ENCODE peak calls at places on chromosomes 2 and 18, in six cellular contexts. One of them, this sample, is unnamed.

GRCh38 chr2:72051971-72052505 is 95.6 kb downstream of the CYP26B1 start:
- DNase-seq in GM12892: no peak
- DNase-seq in H1: no peak
- DNase-seq in K562: no peak
- DNase-seq in HepG2: no peak
- DNase-seq in GM12878: no peak
- DNase-seq in this sample: no peak

GRCh38 chr2:45585267-45585861 is 25.7 kb downstream of the SRBD1 start:
- DNase-seq in H1: no peak
- DNase-seq in HepG2: peak
- DNase-seq in GM12892: no peak
- DNase-seq in K562: no peak
- DNase-seq in GM12878: no peak
- DNase-seq in this sample: no peak

GRCh38 chr2:119684553-119684952 is 5.6 kb downstream of the TMEM177 start:
- DNase-seq in GM12892: no peak
- DNase-seq in K562: no peak
- DNase-seq in HepG2: no peak
- DNase-seq in GM12878: no peak
- DNase-seq in H1: no peak
- DNase-seq in this sample: no peak

GRCh38 chr2:32064021-32064678 is 794 bp downstream of the SPAST start:
- DNase-seq in GM12892: peak
- DNase-seq in GM12878: no peak
- DNase-seq in H1: no peak
- DNase-seq in HepG2: no peak
- DNase-seq in K562: peak
- DNase-seq in this sample: no peak

GRCh38 chr2:18896106-18896505 is 306.7 kb upstream of the NT5C1B start:
- DNase-seq in HepG2: no peak
- DNase-seq in K562: no peak
- DNase-seq in GM12892: no peak
- DNase-seq in GM12878: no peak
- DNase-seq in H1: no peak
- DNase-seq in this sample: no peak

GRCh38 chr2:169480079-169480465 is 778 bp downstream of the BBS5 start:
- DNase-seq in H1: no peak
- DNase-seq in GM12878: no peak
- DNase-seq in GM12892: no peak
- DNase-seq in K562: no peak
- DNase-seq in HepG2: no peak
- DNase-seq in this sample: no peak

GRCh38 chr2:220959391-220959802 is 612.7 kb downstream of the EPHA4 start:
- DNase-seq in HepG2: no peak
- DNase-seq in H1: no peak
- DNase-seq in K562: no peak
- DNase-seq in GM12892: no peak
- DNase-seq in GM12878: no peak
- DNase-seq in this sample: no peak

GRCh38 chr2:30422437-30422805 is 24.6 kb upstream of the LCLAT1 start:
- DNase-seq in H1: no peak
- DNase-seq in GM12892: peak
- DNase-seq in K562: peak
- DNase-seq in GM12878: peak
- DNase-seq in HepG2: no peak
- DNase-seq in this sample: peak

GRCh38 chr2:205403244-205403845 is 279.0 kb upstream of the NRP2 start:
- DNase-seq in K562: no peak
- DNase-seq in GM12878: no peak
- DNase-seq in HepG2: no peak
- DNase-seq in GM12892: no peak
- DNase-seq in H1: no peak
- DNase-seq in this sample: no peak

GRCh38 chr2:60552096-60552850 is 1.2 kb downstream of the BCL11A start:
- DNase-seq in HepG2: no peak
- DNase-seq in K562: no peak
- DNase-seq in GM12878: no peak
- DNase-seq in GM12892: no peak
- DNase-seq in H1: no peak
- DNase-seq in this sample: no peak

GRCh38 chr18:73060666-73061270 is 193.0 kb upstream of the NETO1 start:
- DNase-seq in HepG2: no peak
- DNase-seq in K562: no peak
- DNase-seq in GM12892: no peak
- DNase-seq in GM12878: no peak
- DNase-seq in H1: no peak
- DNase-seq in this sample: no peak

DNA sequence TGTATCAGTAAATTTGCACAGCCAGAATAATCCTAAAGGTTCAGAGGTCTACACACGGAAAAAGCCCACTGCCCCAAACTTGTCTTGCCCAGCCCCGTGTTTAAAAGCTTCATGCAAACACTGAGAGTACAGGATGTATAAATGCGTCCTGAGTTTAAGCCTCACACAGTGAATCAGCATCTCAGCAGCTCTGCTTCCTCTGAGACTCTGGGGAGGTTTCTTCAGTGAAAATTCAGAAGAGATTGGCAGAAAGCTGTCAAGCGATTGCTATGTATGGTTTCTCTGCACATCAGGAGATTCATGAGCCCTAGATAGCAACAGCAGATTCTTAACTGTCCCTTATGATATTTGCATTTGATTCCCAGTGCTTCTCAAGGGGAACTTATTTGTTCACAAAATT is 27.1 kb downstream of the CRACDL start:
- DNase-seq in H1: no peak
- DNase-seq in GM12892: no peak
- DNase-seq in GM12878: no peak
- DNase-seq in HepG2: no peak
- DNase-seq in K562: no peak
- DNase-seq in this sample: no peak
- TF ChIP-seq TAF1 in H1: no peak
- TF ChIP-seq TAF1 in GM12892: no peak
- TF ChIP-seq TAF1 in GM12878: no peak
- TF ChIP-seq TAF1 in HepG2: no peak
- TF ChIP-seq TAF1 in K562: no peak
- TF ChIP-seq TAF1 in this sample: no peak

DNA sequence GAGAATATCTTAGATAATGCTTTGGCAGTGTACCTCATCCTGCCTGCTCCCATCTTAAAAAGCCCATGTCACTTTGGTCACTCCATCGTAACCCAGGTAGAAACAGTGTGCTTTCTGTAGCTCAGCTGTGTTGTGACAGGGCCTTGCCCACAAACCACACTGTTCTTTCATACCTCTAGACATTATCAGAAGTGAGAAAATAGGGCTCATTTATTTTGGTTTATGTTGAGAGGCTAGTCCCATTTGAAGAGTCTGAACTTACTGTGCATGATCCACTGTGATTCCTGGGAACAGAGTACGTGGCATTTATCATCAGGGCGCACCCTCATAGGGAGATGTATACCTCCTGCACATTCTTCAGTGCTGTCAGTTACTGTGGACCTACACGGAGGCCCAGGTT is 69.7 kb downstream of the FEZ2 start:
- DNase-seq in GM12878: no peak
- DNase-seq in H1: no peak
- DNase-seq in GM12892: no peak
- DNase-seq in K562: no peak
- DNase-seq in HepG2: no peak
- DNase-seq in this sample: no peak
- TF ChIP-seq POLR2AphosphoS5 in GM12878: no peak
- TF ChIP-seq POLR2AphosphoS5 in H1: no peak
- TF ChIP-seq POLR2AphosphoS5 in GM12892: no peak
- TF ChIP-seq POLR2AphosphoS5 in K562: no peak
- TF ChIP-seq POLR2AphosphoS5 in HepG2: no peak
- TF ChIP-seq POLR2AphosphoS5 in this sample: no peak

GRCh38 chr2:234978466-234979203 is 26.8 kb downstream of the SH3BP4 start:
- DNase-seq in H1: no peak
- DNase-seq in K562: no peak
- DNase-seq in HepG2: peak
- DNase-seq in GM12892: no peak
- DNase-seq in GM12878: no peak
- DNase-seq in this sample: no peak
- TF ChIP-seq POLR2A in H1: no peak
- TF ChIP-seq POLR2A in K562: no peak
- TF ChIP-seq POLR2A in HepG2: peak
- TF ChIP-seq POLR2A in GM12892: no peak
- TF ChIP-seq POLR2A in GM12878: no peak
- TF ChIP-seq POLR2A in this sample: no peak

DNA sequence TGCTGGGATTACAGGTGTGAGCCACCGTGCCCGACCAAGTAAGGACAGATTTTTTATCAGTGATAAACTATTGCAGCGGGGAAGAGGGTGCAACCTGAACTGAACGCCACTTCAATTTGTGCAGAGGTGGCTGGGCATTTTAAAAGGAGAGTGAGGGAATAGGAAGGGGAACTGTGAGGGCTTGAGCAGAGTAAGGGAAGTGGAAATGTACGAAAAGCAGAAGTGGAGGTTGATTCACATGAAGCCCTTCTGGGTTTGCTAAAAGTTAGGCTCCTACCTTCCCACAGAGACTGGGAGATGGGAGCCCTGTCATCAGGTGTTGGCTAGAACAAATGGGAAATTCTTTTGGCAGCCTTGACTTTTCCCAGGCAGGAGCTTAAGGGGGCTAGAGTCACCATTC is 6.1 kb downstream of the STK11IP start:
- DNase-seq in K562: no peak
- DNase-seq in HepG2: no peak
- DNase-seq in GM12892: no peak
- DNase-seq in H1: no peak
- DNase-seq in GM12878: no peak
- DNase-seq in this sample: no peak
- TF ChIP-seq TAF1 in K562: no peak
- TF ChIP-seq TAF1 in HepG2: no peak
- TF ChIP-seq TAF1 in GM12892: no peak
- TF ChIP-seq TAF1 in H1: no peak
- TF ChIP-seq TAF1 in GM12878: no peak
- TF ChIP-seq TAF1 in this sample: no peak